ENCODE peak calls at places on chromosomes 4 and X, in eight cellular contexts. One of them, this sample, is unnamed.

GRCh38 chr4:155758500-155759371 is at the start of gene GUCY1B1:
- DNase-seq in T follicular helper cell: peak
- DNase-seq in GM13976: peak
- DNase-seq in HT1080: peak
- DNase-seq in left cardiac atrium: peak
- DNase-seq in vagina: peak
- DNase-seq in cerebellar nuclear complex: peak
- DNase-seq in T-helper 2 cell: peak
- DNase-seq in this sample: peak

GRCh38 chr4:159015862-159016261 is 87.0 kb upstream of the RAPGEF2 start:
- DNase-seq in T follicular helper cell: no peak
- DNase-seq in GM13976: no peak
- DNase-seq in HT1080: no peak
- DNase-seq in left cardiac atrium: no peak
- DNase-seq in vagina: no peak
- DNase-seq in cerebellar nuclear complex: no peak
- DNase-seq in T-helper 2 cell: no peak
- DNase-seq in this sample: no peak

GRCh38 chrX:72062890-72063289 is 68.8 kb downstream of the RTL5 start:
- DNase-seq in T follicular helper cell: no peak
- DNase-seq in GM13976: no peak
- DNase-seq in HT1080: no peak
- DNase-seq in left cardiac atrium: peak
- DNase-seq in vagina: no peak
- DNase-seq in cerebellar nuclear complex: no peak
- DNase-seq in T-helper 2 cell: no peak
- DNase-seq in this sample: no peak

GRCh38 chr4:71498624-71499023 is 159.8 kb downstream of the SLC4A4 start:
- DNase-seq in T follicular helper cell: no peak
- DNase-seq in GM13976: no peak
- DNase-seq in HT1080: no peak
- DNase-seq in left cardiac atrium: no peak
- DNase-seq in vagina: no peak
- DNase-seq in cerebellar nuclear complex: no peak
- DNase-seq in T-helper 2 cell: no peak
- DNase-seq in this sample: no peak

GRCh38 chrX:41734530-41734929 is 10.5 kb downstream of the GPR82 start:
- DNase-seq in T follicular helper cell: no peak
- DNase-seq in GM13976: no peak
- DNase-seq in HT1080: peak
- DNase-seq in left cardiac atrium: no peak
- DNase-seq in vagina: no peak
- DNase-seq in cerebellar nuclear complex: no peak
- DNase-seq in T-helper 2 cell: no peak
- DNase-seq in this sample: peak

GRCh38 chr4:104416725-104417363 is 77.8 kb downstream of the CXXC4 start:
- DNase-seq in T follicular helper cell: no peak
- DNase-seq in GM13976: no peak
- DNase-seq in HT1080: no peak
- DNase-seq in left cardiac atrium: no peak
- DNase-seq in vagina: no peak
- DNase-seq in cerebellar nuclear complex: no peak
- DNase-seq in T-helper 2 cell: no peak
- DNase-seq in this sample: no peak

GRCh38 chr4:151715881-151716280 is 44.9 kb downstream of the GATB start:
- DNase-seq in T follicular helper cell: no peak
- DNase-seq in GM13976: no peak
- DNase-seq in HT1080: no peak
- DNase-seq in left cardiac atrium: no peak
- DNase-seq in vagina: peak
- DNase-seq in cerebellar nuclear complex: no peak
- DNase-seq in T-helper 2 cell: no peak
- DNase-seq in this sample: no peak

GRCh38 chr4:127959794-127960193 is 5.2 kb downstream of the MFSD8 start:
- DNase-seq in T follicular helper cell: no peak
- DNase-seq in GM13976: no peak
- DNase-seq in HT1080: no peak
- DNase-seq in left cardiac atrium: no peak
- DNase-seq in vagina: no peak
- DNase-seq in cerebellar nuclear complex: no peak
- DNase-seq in T-helper 2 cell: no peak
- DNase-seq in this sample: no peak

GRCh38 chr4:6044805-6045204 is 26.6 kb upstream of the C4orf50 start:
- DNase-seq in T follicular helper cell: no peak
- DNase-seq in GM13976: no peak
- DNase-seq in HT1080: no peak
- DNase-seq in left cardiac atrium: no peak
- DNase-seq in vagina: no peak
- DNase-seq in cerebellar nuclear complex: no peak
- DNase-seq in T-helper 2 cell: no peak
- DNase-seq in this sample: no peak

GRCh38 chr4:82798168-82799005 is at the start of gene SCD5:
- DNase-seq in T follicular helper cell: no peak
- DNase-seq in GM13976: peak
- DNase-seq in HT1080: peak
- DNase-seq in left cardiac atrium: peak
- DNase-seq in vagina: peak
- DNase-seq in cerebellar nuclear complex: peak
- DNase-seq in T-helper 2 cell: peak
- DNase-seq in this sample: no peak

GRCh38 chrX:134764202-134764785 is 106.0 kb upstream of the PLAC1 start:
- DNase-seq in T follicular helper cell: no peak
- DNase-seq in GM13976: peak
- DNase-seq in HT1080: peak
- DNase-seq in left cardiac atrium: no peak
- DNase-seq in vagina: no peak
- DNase-seq in cerebellar nuclear complex: no peak
- DNase-seq in T-helper 2 cell: no peak
- DNase-seq in this sample: no peak

GRCh38 chr4:98689507-98690174 is 31.2 kb upstream of the TSPAN5 start:
- DNase-seq in T follicular helper cell: no peak
- DNase-seq in GM13976: no peak
- DNase-seq in HT1080: no peak
- DNase-seq in left cardiac atrium: no peak
- DNase-seq in vagina: no peak
- DNase-seq in cerebellar nuclear complex: no peak
- DNase-seq in T-helper 2 cell: no peak
- DNase-seq in this sample: no peak

GRCh38 chr4:20284990-20285389 is 33.3 kb downstream of the SLIT2 start:
- DNase-seq in T follicular helper cell: no peak
- DNase-seq in GM13976: no peak
- DNase-seq in HT1080: peak
- DNase-seq in left cardiac atrium: no peak
- DNase-seq in vagina: no peak
- DNase-seq in cerebellar nuclear complex: no peak
- DNase-seq in T-helper 2 cell: no peak
- DNase-seq in this sample: peak

GRCh38 chr4:154126276-154126675 is 337.4 kb upstream of the SFRP2 start:
- DNase-seq in T follicular helper cell: no peak
- DNase-seq in GM13976: no peak
- DNase-seq in HT1080: peak
- DNase-seq in left cardiac atrium: no peak
- DNase-seq in vagina: no peak
- DNase-seq in cerebellar nuclear complex: no peak
- DNase-seq in T-helper 2 cell: no peak
- DNase-seq in this sample: peak

GRCh38 chr4:152351080-152351479 is 184.8 kb downstream of the FBXW7 start:
- DNase-seq in T follicular helper cell: no peak
- DNase-seq in GM13976: no peak
- DNase-seq in HT1080: no peak
- DNase-seq in left cardiac atrium: no peak
- DNase-seq in vagina: no peak
- DNase-seq in cerebellar nuclear complex: no peak
- DNase-seq in T-helper 2 cell: no peak
- DNase-seq in this sample: no peak

GRCh38 chr4:88104902-88105610 is 53.4 kb downstream of the ABCG2 start:
- DNase-seq in T follicular helper cell: no peak
- DNase-seq in GM13976: no peak
- DNase-seq in HT1080: peak
- DNase-seq in left cardiac atrium: no peak
- DNase-seq in vagina: no peak
- DNase-seq in cerebellar nuclear complex: no peak
- DNase-seq in T-helper 2 cell: no peak
- DNase-seq in this sample: peak

GRCh38 chr4:28073860-28074555 is 1213.4 kb downstream of the STIM2 start:
- DNase-seq in T follicular helper cell: no peak
- DNase-seq in GM13976: no peak
- DNase-seq in HT1080: no peak
- DNase-seq in left cardiac atrium: no peak
- DNase-seq in vagina: no peak
- DNase-seq in cerebellar nuclear complex: no peak
- DNase-seq in T-helper 2 cell: no peak
- DNase-seq in this sample: no peak

GRCh38 chr4:133903029-133903428 is 298.6 kb downstream of the PABPC4L start:
- DNase-seq in T follicular helper cell: no peak
- DNase-seq in GM13976: no peak
- DNase-seq in HT1080: no peak
- DNase-seq in left cardiac atrium: no peak
- DNase-seq in vagina: no peak
- DNase-seq in cerebellar nuclear complex: no peak
- DNase-seq in T-helper 2 cell: no peak
- DNase-seq in this sample: no peak

GRCh38 chrX:132834109-132834508 is 124.3 kb downstream of the HS6ST2 start:
- DNase-seq in T follicular helper cell: no peak
- DNase-seq in GM13976: no peak
- DNase-seq in HT1080: no peak
- DNase-seq in left cardiac atrium: no peak
- DNase-seq in vagina: no peak
- DNase-seq in cerebellar nuclear complex: no peak
- DNase-seq in T-helper 2 cell: no peak
- DNase-seq in this sample: no peak

GRCh38 chr4:61543976-61544375 is 343.9 kb downstream of the ADGRL3 start:
- DNase-seq in T follicular helper cell: no peak
- DNase-seq in GM13976: no peak
- DNase-seq in HT1080: no peak
- DNase-seq in left cardiac atrium: no peak
- DNase-seq in vagina: no peak
- DNase-seq in cerebellar nuclear complex: no peak
- DNase-seq in T-helper 2 cell: no peak
- DNase-seq in this sample: no peak

GRCh38 chrX:66110112-66110511 is 53.9 kb upstream of the HEPH start:
- DNase-seq in T follicular helper cell: no peak
- DNase-seq in GM13976: peak
- DNase-seq in HT1080: peak
- DNase-seq in left cardiac atrium: no peak
- DNase-seq in vagina: no peak
- DNase-seq in cerebellar nuclear complex: no peak
- DNase-seq in T-helper 2 cell: no peak
- DNase-seq in this sample: no peak

GRCh38 chrX:31550169-31550568 is 478.3 kb upstream of the FTHL17 start:
- DNase-seq in T follicular helper cell: no peak
- DNase-seq in GM13976: no peak
- DNase-seq in HT1080: no peak
- DNase-seq in left cardiac atrium: no peak
- DNase-seq in vagina: no peak
- DNase-seq in cerebellar nuclear complex: no peak
- DNase-seq in T-helper 2 cell: no peak
- DNase-seq in this sample: no peak

GRCh38 chrX:23503835-23504539 is 163.3 kb upstream of the PRDX4 start:
- DNase-seq in T follicular helper cell: no peak
- DNase-seq in GM13976: no peak
- DNase-seq in HT1080: peak
- DNase-seq in left cardiac atrium: peak
- DNase-seq in vagina: no peak
- DNase-seq in cerebellar nuclear complex: peak
- DNase-seq in T-helper 2 cell: no peak
- DNase-seq in this sample: peak

GRCh38 chrX:103211012-103211715 is 3.7 kb upstream of the BEX4 start:
- DNase-seq in T follicular helper cell: peak
- DNase-seq in GM13976: peak
- DNase-seq in HT1080: no peak
- DNase-seq in left cardiac atrium: peak
- DNase-seq in vagina: no peak
- DNase-seq in cerebellar nuclear complex: no peak
- DNase-seq in T-helper 2 cell: peak
- DNase-seq in this sample: peak

GRCh38 chrX:6226053-6226645 is 2.5 kb downstream of the NLGN4X start:
- DNase-seq in T follicular helper cell: no peak
- DNase-seq in GM13976: peak
- DNase-seq in HT1080: no peak
- DNase-seq in left cardiac atrium: peak
- DNase-seq in vagina: no peak
- DNase-seq in cerebellar nuclear complex: no peak
- DNase-seq in T-helper 2 cell: no peak
- DNase-seq in this sample: no peak

GRCh38 chrX:15472523-15472922 is 20.6 kb downstream of the PIR start:
- DNase-seq in T follicular helper cell: no peak
- DNase-seq in GM13976: no peak
- DNase-seq in HT1080: no peak
- DNase-seq in left cardiac atrium: no peak
- DNase-seq in vagina: no peak
- DNase-seq in cerebellar nuclear complex: no peak
- DNase-seq in T-helper 2 cell: no peak
- DNase-seq in this sample: no peak

GRCh38 chr4:4859799-4860380 is 425 bp downstream of the MSX1 start:
- DNase-seq in T follicular helper cell: no peak
- DNase-seq in GM13976: no peak
- DNase-seq in HT1080: no peak
- DNase-seq in left cardiac atrium: no peak
- DNase-seq in vagina: no peak
- DNase-seq in cerebellar nuclear complex: no peak
- DNase-seq in T-helper 2 cell: no peak
- DNase-seq in this sample: no peak

GRCh38 chrX:150696264-150696789 is 3.1 kb downstream of the MTMR1 start:
- DNase-seq in T follicular helper cell: no peak
- DNase-seq in GM13976: no peak
- DNase-seq in HT1080: no peak
- DNase-seq in left cardiac atrium: no peak
- DNase-seq in vagina: no peak
- DNase-seq in cerebellar nuclear complex: no peak
- DNase-seq in T-helper 2 cell: no peak
- DNase-seq in this sample: no peak

GRCh38 chr4:1419708-1420107 is 13.5 kb upstream of the NKX1-1 start:
- DNase-seq in T follicular helper cell: no peak
- DNase-seq in GM13976: no peak
- DNase-seq in HT1080: no peak
- DNase-seq in left cardiac atrium: peak
- DNase-seq in vagina: no peak
- DNase-seq in cerebellar nuclear complex: no peak
- DNase-seq in T-helper 2 cell: no peak
- DNase-seq in this sample: no peak

GRCh38 chr4:137611998-137612700 is 79.9 kb upstream of the PCDH18 start:
- DNase-seq in T follicular helper cell: no peak
- DNase-seq in GM13976: no peak
- DNase-seq in HT1080: no peak
- DNase-seq in left cardiac atrium: no peak
- DNase-seq in vagina: no peak
- DNase-seq in cerebellar nuclear complex: no peak
- DNase-seq in T-helper 2 cell: no peak
- DNase-seq in this sample: no peak

GRCh38 chr4:14092741-14093140 is 465.2 kb upstream of the BOD1L1 start:
- DNase-seq in T follicular helper cell: no peak
- DNase-seq in GM13976: no peak
- DNase-seq in HT1080: no peak
- DNase-seq in left cardiac atrium: no peak
- DNase-seq in vagina: no peak
- DNase-seq in cerebellar nuclear complex: no peak
- DNase-seq in T-helper 2 cell: no peak
- DNase-seq in this sample: no peak

GRCh38 chr4:118398226-118399090 is 45.7 kb upstream of the PRSS12 start:
- DNase-seq in T follicular helper cell: no peak
- DNase-seq in GM13976: no peak
- DNase-seq in HT1080: no peak
- DNase-seq in left cardiac atrium: no peak
- DNase-seq in vagina: no peak
- DNase-seq in cerebellar nuclear complex: no peak
- DNase-seq in T-helper 2 cell: no peak
- DNase-seq in this sample: no peak

GRCh38 chr4:20916106-20916505 is 215.8 kb downstream of the PACRGL start:
- DNase-seq in T follicular helper cell: no peak
- DNase-seq in GM13976: no peak
- DNase-seq in HT1080: peak
- DNase-seq in left cardiac atrium: no peak
- DNase-seq in vagina: no peak
- DNase-seq in cerebellar nuclear complex: no peak
- DNase-seq in T-helper 2 cell: peak
- DNase-seq in this sample: no peak

GRCh38 chr4:31236635-31237173 is 516.5 kb downstream of the PCDH7 start:
- DNase-seq in T follicular helper cell: no peak
- DNase-seq in GM13976: no peak
- DNase-seq in HT1080: peak
- DNase-seq in left cardiac atrium: no peak
- DNase-seq in vagina: no peak
- DNase-seq in cerebellar nuclear complex: no peak
- DNase-seq in T-helper 2 cell: no peak
- DNase-seq in this sample: peak

This sample was measured in brain microvascular endothelial cell.